ENCODE peak calls at places on chromosomes 11 and 22, in nine cellular contexts. S, J, D, Y, L, B, R, C and U are unnamed samples.

GRCh38 chr11:111935331-111936044 is 1.7 kb upstream of the DIXDC1 start:
- DNase-seq in S (no peak), J (no peak), D (no peak), Y (no peak), L (no peak), B (no peak), R (no peak), C (no peak), U (no peak)

GRCh38 chr11:62777389-62777788 is 6.2 kb downstream of the TAF6L start:
- DNase-seq in S (no peak), J (no peak), D (no peak), Y (no peak), L (no peak), B (no peak), R (no peak), C (no peak), U (no peak)

GRCh38 chr11:3616721-3617460 is 24.9 kb downstream of the ART5 start:
- DNase-seq in S (no peak), J (no peak), D (no peak), Y (peak), L (no peak), B (no peak), R (peak), C (no peak), U (peak)

GRCh38 chr22:49960967-49961600 is 512 bp downstream of the PIM3 start:
- DNase-seq in S (peak), J (peak), D (no peak), Y (no peak), L (no peak), B (peak), R (no peak), C (no peak), U (peak)

GRCh38 chr22:45480717-45481116 is 22.0 kb upstream of the FBLN1 start:
- DNase-seq in S (no peak), J (no peak), D (no peak), Y (no peak), L (no peak), B (no peak), R (no peak), C (no peak), U (no peak)

GRCh38 chr11:19547044-19547443 is 165.6 kb upstream of the NAV2 start:
- DNase-seq in S (no peak), J (no peak), D (no peak), Y (no peak), L (no peak), B (no peak), R (no peak), C (no peak), U (no peak)

GRCh38 chr11:123559418-123559817 is 95.0 kb downstream of the SCN3B start:
- DNase-seq in S (no peak), J (no peak), D (no peak), Y (no peak), L (no peak), B (no peak), R (peak), C (no peak), U (peak)

GRCh38 chr22:43476341-43476740 is 64.5 kb downstream of the MPPED1 start:
- DNase-seq in S (no peak), J (no peak), D (no peak), Y (peak), L (no peak), B (no peak), R (no peak), C (no peak), U (no peak)

GRCh38 chr22:23263651-23264555 is 83.6 kb downstream of the BCR start:
- DNase-seq in S (no peak), J (no peak), D (no peak), Y (no peak), L (no peak), B (peak), R (no peak), C (no peak), U (peak)

GRCh38 chr22:45240137-45240809 is 421 bp downstream of the KIAA0930 start:
- DNase-seq in S (peak), J (no peak), D (no peak), Y (no peak), L (no peak), B (no peak), R (no peak), C (no peak), U (peak)

GRCh38 chr11:1934326-1935155 is 12.6 kb upstream of the MRPL23 start:
- DNase-seq in S (peak), J (no peak), D (no peak), Y (no peak), L (no peak), B (no peak), R (no peak), C (no peak), U (no peak)

GRCh38 chr22:23527971-23528740 is 51.9 kb downstream of the IGLL1 start:
- DNase-seq in S (no peak), J (no peak), D (no peak), Y (no peak), L (no peak), B (peak), R (no peak), C (no peak), U (no peak)

GRCh38 chr11:9280655-9281301 is 15.6 kb upstream of the DENND5A start:
- DNase-seq in S (peak), J (no peak), D (no peak), Y (no peak), L (peak), B (no peak), R (no peak), C (no peak), U (no peak)

GRCh38 chr11:108466405-108466804 is 924 bp downstream of the C11orf65 start:
- DNase-seq in S (no peak), J (no peak), D (no peak), Y (no peak), L (no peak), B (no peak), R (no peak), C (no peak), U (peak)